ENCODE peak calls at places on chromosomes 1 and 21, in nine cellular contexts. J, M, T, B, K, W, X, P and O are unnamed samples. For H3K4me1, the result is how much of the 10 kb centered on the place peaks cover.

GRCh38 chr1:223508819-223509218 is 115.6 kb downstream of the CCDC185 start:
- DNase-seq in P (no peak), M (no peak), W (no peak), J (no peak), T (no peak), K (no peak), B (no peak), X (no peak), O (no peak)

GRCh38 chr1:16913866-16914662 is 7.7 kb upstream of the CROCC start:
- DNase-seq in J (peak), X (peak), T (peak), M (peak), K (peak), P (peak), W (peak), B (peak), O (peak)

GRCh38 chr1:30356839-30357238 is 366.5 kb downstream of the MATN1 start:
- DNase-seq in W (no peak), P (no peak), T (no peak), M (no peak), B (no peak), K (no peak), X (no peak), J (no peak), O (no peak)

GRCh38 chr1:76933847-76934657 is 66.8 kb downstream of the ST6GALNAC5 start:
- DNase-seq in B (no peak), W (no peak), J (no peak), X (no peak), P (no peak), T (no peak), M (no peak), K (peak), O (no peak)

GRCh38 chr1:22268327-22268726 is 125.4 kb upstream of the WNT4 start:
- DNase-seq in J (no peak), K (no peak), B (no peak), P (no peak), W (no peak), M (no peak), X (no peak), T (no peak), O (no peak)

GRCh38 chr1:246947255-246947654 is 15.5 kb upstream of the AHCTF1 start:
- DNase-seq in W (peak), B (peak), K (no peak), P (no peak), X (no peak), M (no peak), J (peak), T (no peak), O (no peak)

GRCh38 chr1:54814571-54814970 is 13.4 kb upstream of the TTC22 start:
- DNase-seq in P (no peak), M (no peak), W (no peak), J (no peak), X (no peak), T (no peak), K (no peak), B (no peak), O (no peak)

GRCh38 chr21:46355161-46356004 is 31.4 kb downstream of the PCNT start:
- DNase-seq in M (no peak), P (no peak), J (peak), B (no peak), W (no peak), T (no peak), K (no peak), X (no peak), O (no peak)

GRCh38 chr1:194341587-194341986 is 1155.2 kb upstream of the B3GALT2 start:
- DNase-seq in M (no peak), B (no peak), X (no peak), P (no peak), K (no peak), W (no peak), T (no peak), J (no peak), O (no peak)

GRCh38 chr1:1916882-1917281 is 1.8 kb downstream of the CALML6 start:
- DNase-seq in W (no peak), P (no peak), J (no peak), K (no peak), T (no peak), M (peak), X (peak), B (no peak), O (no peak)

GRCh38 chr1:169086603-169087455 is 19.7 kb upstream of the ATP1B1 start:
- DNase-seq in M (no peak), J (no peak), K (no peak), P (no peak), T (peak), W (no peak), B (no peak), X (no peak), O (no peak)

GRCh38 chr1:203526572-203526971 is 32.6 kb downstream of the OPTC start:
- DNase-seq in K (no peak), B (no peak), T (no peak), X (no peak), J (no peak), W (no peak), P (no peak), M (no peak), O (no peak)

GRCh38 chr1:40965531-40965930 is 14.0 kb upstream of the CTPS1 start:
- DNase-seq in J (no peak), T (no peak), K (no peak), X (no peak), W (no peak), P (no peak), M (no peak), B (no peak), O (no peak)

GRCh38 chr1:20717452-20718342 is at the start of gene KIF17:
- DNase-seq in T (peak), P (peak), B (peak), K (peak), X (peak), M (peak), J (peak), W (peak), O (peak)

GRCh38 chr1:231507476-231508355 is 20.8 kb upstream of the TSNAX start:
- DNase-seq in X (no peak), P (no peak), M (no peak), K (no peak), B (no peak), W (no peak), J (no peak), T (no peak), O (no peak)

GRCh38 chr1:35968396-35968795 is 37.5 kb downstream of the AGO3 start:
- DNase-seq in B (no peak), K (no peak), W (no peak), J (no peak), X (no peak), T (no peak), P (no peak), M (no peak), O (no peak)

GRCh38 chr1:26066857-26067256 is 573 bp downstream of the TRIM63 start:
- DNase-seq in J (no peak), P (no peak), B (no peak), W (no peak), X (no peak), T (no peak), K (no peak), M (no peak), O (no peak)

GRCh38 chr21:14685568-14685967 is 139.5 kb upstream of the SAMSN1 start:
- DNase-seq in J (no peak), K (no peak), W (no peak), X (no peak), M (no peak), B (no peak), P (no peak), T (no peak), O (no peak)

GRCh38 chr1:226737819-226738420 is 1.2 kb downstream of the ITPKB start:
- DNase-seq in T (peak), P (peak), K (peak), B (peak), W (peak), X (peak), M (peak), J (peak), O (peak)

GRCh38 chr1:208235983-208236761 is 8.0 kb downstream of the PLXNA2 start:
- DNase-seq in M (no peak), T (peak), K (no peak), P (no peak), X (no peak), B (peak), J (no peak), W (peak), O (no peak)

GRCh38 chr1:244207042-244207934 is 156.2 kb downstream of the ZBTB18 start:
- DNase-seq in M (no peak), P (no peak), T (no peak), B (no peak), W (no peak), X (no peak), J (no peak), K (no peak), O (no peak)

GRCh38 chr21:45957986-45958610 is 23.5 kb upstream of the COL6A1 start:
- DNase-seq in P (no peak), M (no peak), B (peak), J (peak), T (no peak), K (no peak), X (no peak), W (peak), O (no peak)

GRCh38 chr1:230208619-230209261 is 141.7 kb downstream of the GALNT2 start:
- DNase-seq in P (no peak), M (no peak), T (no peak), J (no peak), W (no peak), X (no peak), K (no peak), B (peak), O (no peak)

DNA sequence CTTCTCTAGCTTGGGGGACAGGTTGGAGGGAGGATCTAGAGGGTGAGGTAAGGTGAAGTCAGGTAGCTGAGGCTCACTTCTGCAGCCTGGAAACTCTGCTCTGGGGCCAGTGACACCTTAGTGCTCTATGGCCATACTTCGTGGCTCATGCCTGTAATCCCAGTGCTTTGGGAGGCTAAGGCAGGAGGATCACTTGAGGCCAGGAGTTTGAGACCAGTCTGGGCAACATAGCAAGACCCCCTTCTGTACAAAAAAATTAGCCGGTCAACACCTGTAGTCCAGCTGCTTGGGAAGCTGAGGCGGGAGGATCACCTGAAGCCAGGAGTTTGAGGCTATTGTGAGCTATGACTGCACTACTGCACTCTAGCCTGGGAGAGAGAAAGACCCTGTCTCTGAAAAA is 5.8 kb downstream of the LMNA start:
- DNase-seq in X (no peak), P (no peak), M (no peak), W (no peak), T (no peak), B (no peak), K (no peak), J (no peak), O (no peak)
- H3K4me1 ChIP-seq in X (half or more), P (under half), M (half or more), W (under half), T (half or more), B (half or more), K (under half), J (half or more), O (under half)

DNA sequence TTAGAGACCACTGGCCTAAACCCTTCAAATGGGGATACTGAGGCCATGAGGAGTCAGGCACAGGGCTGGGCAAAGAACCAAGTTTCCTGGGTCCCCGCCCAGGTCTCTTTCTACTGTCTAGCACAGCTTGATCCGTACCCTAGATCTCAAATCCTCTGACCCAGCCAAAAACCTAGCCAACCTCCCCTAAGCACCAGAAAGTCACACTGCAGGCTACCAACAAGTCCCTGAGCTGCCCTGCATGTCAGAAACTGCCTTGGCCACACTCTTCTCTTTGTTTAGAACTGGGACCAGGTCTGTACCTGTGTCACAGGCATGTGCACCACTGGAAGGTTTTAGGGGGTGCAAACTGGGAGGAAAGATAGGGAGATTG is 33.6 kb downstream of the AHDC1 start:
- DNase-seq in J (no peak), B (no peak), T (no peak), W (peak), M (no peak), P (no peak), X (no peak), K (no peak), O (no peak)
- H3K4me1 ChIP-seq in J (under half), B (half or more), T (half or more), W (half or more), M (half or more), P (under half), X (half or more), K (half or more), O (under half)

GRCh38 chr1:10515627-10516026 is 40.9 kb downstream of the PEX14 start:
- DNase-seq in T (no peak), B (no peak), W (no peak), M (no peak), X (no peak), P (no peak), J (no peak), K (no peak), O (no peak)
- H3K4me1 ChIP-seq in T (under half), B (under half), W (under half), M (half or more), X (under half), P (half or more), J (under half), K (half or more), O (under half)

GRCh38 chr1:15384301-15384901 is 25.3 kb upstream of the EFHD2 start:
- DNase-seq in X (no peak), K (peak), P (no peak), B (no peak), M (no peak), T (no peak), J (peak), W (no peak), O (peak)

GRCh38 chr1:15383810-15384209 is 25.9 kb upstream of the EFHD2 start:
- DNase-seq in B (no peak), K (no peak), T (no peak), M (no peak), W (no peak), J (no peak), P (no peak), X (no peak), O (no peak)

GRCh38 chr1:15380606-15381508 is 28.8 kb upstream of the EFHD2 start:
- DNase-seq in B (no peak), W (no peak), J (no peak), M (no peak), K (no peak), P (no peak), X (no peak), T (no peak), O (no peak)

GRCh38 chr1:15382601-15383518 is 26.8 kb upstream of the EFHD2 start:
- DNase-seq in B (no peak), X (no peak), W (no peak), T (no peak), M (no peak), J (no peak), P (no peak), K (no peak), O (no peak)

DNA sequence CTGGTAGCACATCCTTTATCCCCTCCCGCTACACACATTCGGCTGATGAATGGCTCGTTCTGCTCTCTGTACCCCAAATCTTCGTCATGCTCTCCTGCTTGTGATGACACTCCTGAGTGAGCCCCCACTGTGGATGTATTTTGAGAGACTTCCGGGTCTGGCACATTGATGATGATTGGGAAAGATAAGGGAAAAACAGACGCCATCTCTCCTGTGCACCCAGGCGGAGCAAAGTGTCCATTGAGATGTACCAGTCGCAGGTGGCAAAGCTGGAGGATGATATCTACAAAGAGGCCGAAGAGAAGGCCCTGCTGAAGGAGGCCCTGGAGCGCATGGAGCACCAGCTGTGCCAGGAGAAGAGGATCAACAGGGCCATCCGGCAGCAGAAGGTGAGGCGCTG is 27.9 kb upstream of the EFHD2 start:
- DNase-seq in J (no peak), W (no peak), X (no peak), P (no peak), B (no peak), T (no peak), K (no peak), M (no peak), O (no peak)
- H3K4me1 ChIP-seq in J (under half), W (under half), X (under half), P (under half), B (under half), T (under half), K (under half), M (under half), O (under half)

GRCh38 chr21:33373451-33373850 is 29.8 kb upstream of the IFNGR2 start:
- DNase-seq in M (no peak), J (peak), K (no peak), W (no peak), X (no peak), B (no peak), T (no peak), P (no peak), O (no peak)
- H3K4me1 ChIP-seq in M (under half), J (under half), K (under half), W (under half), X (under half), B (under half), T (under half), P (under half), O (under half)

GRCh38 chr1:206508956-206509355 is 1.6 kb downstream of the RASSF5 start:
- DNase-seq in M (no peak), X (peak), T (no peak), J (peak), W (no peak), B (no peak), K (no peak), P (no peak), O (no peak)
- H3K4me1 ChIP-seq in M (half or more), X (under half), T (under half), J (under half), W (under half), B (under half), K (under half), P (under half), O (under half)